ENCODE peak calls at places on chromosomes 13 and 19, in four cellular contexts. Y, U, W and J are unnamed samples.

GRCh38 chr19:1884719-1885334 is 469 bp downstream of the ABHD17A start:
- DNase-seq in W (no peak), U (no peak), Y (peak; percentile 96), J (no peak)

GRCh38 chr13:102648046-102648445 is 46.8 kb downstream of the METTL21C start:
- DNase-seq in Y (no peak), W (no peak), U (no peak), J (no peak)

GRCh38 chr13:101217086-101217485 is 199.2 kb downstream of the NALCN start:
- DNase-seq in U (no peak), Y (no peak), W (no peak), J (no peak)

GRCh38 chr19:40663712-40664692 is 26.4 kb downstream of the NUMBL start:
- DNase-seq in Y (peak; percentile 88), W (no peak), U (no peak), J (peak; percentile 74)

GRCh38 chr19:39827216-39827615 is 6.7 kb downstream of the DYRK1B start:
- DNase-seq in U (no peak), Y (peak; percentile 51), W (no peak), J (no peak)

GRCh38 chr19:52086481-52086880 is 9.1 kb downstream of the ZNF841 start:
- DNase-seq in W (no peak), Y (no peak), U (no peak), J (no peak)

GRCh38 chr19:18541992-18542935 is 1.1 kb downstream of the FKBP8 start:
- DNase-seq in U (no peak), W (no peak), Y (peak; percentile 88), J (no peak)

GRCh38 chr13:57557979-57558529 is 73.5 kb upstream of the PCDH17 start:
- DNase-seq in Y (no peak), U (no peak), W (no peak), J (no peak)

GRCh38 chr13:44307255-44307654 is 66.4 kb upstream of the SERP2 start:
- DNase-seq in W (no peak), U (no peak), Y (no peak), J (no peak)

GRCh38 chr13:21060827-21061076 is 634 bp downstream of the LATS2 start:
- DNase-seq in Y (no peak), U (peak; percentile 86), W (no peak), J (no peak)

GRCh38 chr13:34360702-34361101 is 542.8 kb downstream of the RFC3 start:
- DNase-seq in Y (no peak), U (no peak), W (no peak), J (no peak)

GRCh38 chr13:40483601-40484000 is 182.8 kb downstream of the FOXO1 start:
- DNase-seq in Y (no peak), W (no peak), U (no peak), J (no peak)

GRCh38 chr13:95239293-95239692 is 62.0 kb downstream of the ABCC4 start:
- DNase-seq in Y (no peak), W (no peak), U (no peak), J (no peak)

GRCh38 chr13:83214452-83214851 is 667.8 kb downstream of the SLITRK1 start:
- DNase-seq in W (no peak), Y (no peak), U (no peak), J (no peak)

GRCh38 chr13:107203146-107203847 is 635.4 kb upstream of the ARGLU1 start:
- DNase-seq in Y (no peak), W (no peak), U (no peak), J (no peak)

GRCh38 chr19:48348039-48348438 is 15.7 kb downstream of the TMEM143 start:
- DNase-seq in U (no peak), Y (no peak), W (no peak), J (no peak)

GRCh38 chr13:70237131-70237530 is 128.9 kb upstream of the KLHL1 start:
- DNase-seq in U (no peak), W (no peak), Y (no peak), J (no peak)

GRCh38 chr19:1063030-1063908 is 3.7 kb upstream of the ARHGAP45 start:
- DNase-seq in U (no peak), Y (no peak), W (peak; percentile 59), J (no peak)

GRCh38 chr13:43030548-43030947 is 7.2 kb downstream of the DNAJC15 start:
- DNase-seq in Y (no peak), U (no peak), W (no peak), J (no peak)

GRCh38 chr13:99658266-99658991 is 157.2 kb downstream of the TM9SF2 start:
- DNase-seq in W (peak; percentile 48), U (peak; percentile 82), Y (no peak), J (peak; percentile 72)

GRCh38 chr13:20165417-20166257 is 4.8 kb upstream of the GJA3 start:
- DNase-seq in Y (peak; percentile 68), U (no peak), W (no peak), J (no peak)

GRCh38 chr13:59012731-59013130 is 1151.0 kb downstream of the DIAPH3 start:
- DNase-seq in U (no peak), Y (no peak), W (no peak), J (no peak)

GRCh38 chr19:16022681-16023557 is 53.4 kb upstream of the TPM4 start:
- DNase-seq in W (no peak), U (peak; percentile 55), Y (peak; percentile 65), J (no peak)

GRCh38 chr13:40207110-40207478 is 459.3 kb downstream of the FOXO1 start:
- DNase-seq in U (no peak), W (peak; percentile 10), Y (no peak), J (no peak)

GRCh38 chr13:107284168-107284567 is 716.2 kb upstream of the ARGLU1 start:
- DNase-seq in U (no peak), Y (no peak), W (no peak), J (no peak)

GRCh38 chr13:75440100-75440499 is 41.9 kb downstream of the TBC1D4 start:
- DNase-seq in Y (no peak), U (no peak), W (no peak), J (no peak)

GRCh38 chr13:76741624-76742023 is 144.6 kb downstream of the KCTD12 start:
- DNase-seq in W (no peak), Y (no peak), U (no peak), J (no peak)

GRCh38 chr19:47994209-47994802 is at the start of gene ELSPBP1:
- DNase-seq in Y (no peak), U (no peak), W (no peak), J (no peak)

GRCh38 chr19:16886305-16886880 is 2.4 kb upstream of the F2RL3 start:
- DNase-seq in W (no peak), Y (peak; percentile 93), U (no peak), J (peak; percentile 81)

GRCh38 chr13:92572190-92572589 is 654.4 kb upstream of the GPC6 start:
- DNase-seq in U (no peak), W (no peak), Y (no peak), J (no peak)

GRCh38 chr19:28435551-28436261 is 777.2 kb downstream of the UQCRFS1 start:
- DNase-seq in W (no peak), U (no peak), Y (no peak), J (no peak)

GRCh38 chr19:18798384-18799352 is 7.6 kb upstream of the COMP start:
- DNase-seq in Y (peak; percentile 36), W (no peak), U (no peak), J (peak; percentile 51)

GRCh38 chr19:34171539-34171876 is 796 bp upstream of the LSM14A start:
- DNase-seq in U (no peak), W (no peak), Y (peak; percentile 87), J (no peak)

GRCh38 chr19:4524808-4525562 is 6.7 kb upstream of the PLIN4 start:
- DNase-seq in U (peak; percentile 88), Y (peak; percentile 97), W (peak; percentile 67), J (no peak)

GRCh38 chr13:24916464-24916863 is 152.5 kb downstream of the RNF17 start:
- DNase-seq in U (no peak), W (no peak), Y (no peak), J (no peak)

GRCh38 chr13:97240789-97241734 is 18.9 kb downstream of the MBNL2 start:
- DNase-seq in Y (no peak), W (no peak), U (no peak), J (no peak)

GRCh38 chr19:3575949-3576673 is 3.4 kb downstream of the HMG20B start:
- DNase-seq in Y (peak; percentile 69), W (no peak), U (no peak), J (no peak)

GRCh38 chr13:110042253-110042652 is 255.9 kb upstream of the IRS2 start:
- DNase-seq in Y (peak; percentile 18), U (no peak), W (no peak), J (no peak)

DNA sequence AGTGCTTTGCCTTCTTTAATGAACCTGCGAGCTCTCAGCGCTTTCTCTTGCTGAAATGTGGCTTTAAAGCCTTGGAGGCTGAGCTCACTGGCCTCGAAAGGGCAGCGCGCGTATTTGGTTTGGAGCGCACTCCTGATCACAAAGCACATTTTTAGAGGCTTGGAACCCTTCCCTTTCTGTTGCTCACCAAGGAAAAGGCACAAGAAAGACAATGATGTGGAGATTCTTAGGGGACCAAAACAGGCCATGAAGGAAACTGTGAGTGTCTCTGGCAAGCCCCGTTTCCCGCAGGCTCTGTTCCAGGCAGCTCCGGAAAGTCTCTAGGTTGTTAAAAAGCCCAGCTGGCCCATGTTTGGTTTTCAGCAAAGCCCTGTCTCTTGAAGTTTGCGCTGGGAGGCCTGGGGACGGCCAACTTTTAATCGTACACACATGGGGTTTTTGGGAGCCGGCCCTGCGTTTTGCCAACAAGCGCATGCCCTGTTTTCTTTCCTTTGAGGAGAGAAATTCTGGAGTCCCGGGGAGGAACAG is 9.4 kb upstream of the SPC24 start:
- DNase-seq in Y (peak; percentile 91), W (no peak), U (peak; percentile 92), J (peak; percentile 98)
- H3K4me3 ChIP-seq in Y (peak overlapping the region; percentile 23), W (no peak overlapping the region), U (peak overlapping the region; percentile 32), J (peak overlapping the region; percentile 17)

GRCh38 chr19:42313840-42314755 is 989 bp downstream of the TMEM145 start:
- DNase-seq in U (no peak), Y (no peak), W (no peak), J (no peak)
- H3K4me3 ChIP-seq in U (no peak overlapping the region), Y (no peak overlapping the region), W (no peak overlapping the region), J (no peak overlapping the region)

DNA sequence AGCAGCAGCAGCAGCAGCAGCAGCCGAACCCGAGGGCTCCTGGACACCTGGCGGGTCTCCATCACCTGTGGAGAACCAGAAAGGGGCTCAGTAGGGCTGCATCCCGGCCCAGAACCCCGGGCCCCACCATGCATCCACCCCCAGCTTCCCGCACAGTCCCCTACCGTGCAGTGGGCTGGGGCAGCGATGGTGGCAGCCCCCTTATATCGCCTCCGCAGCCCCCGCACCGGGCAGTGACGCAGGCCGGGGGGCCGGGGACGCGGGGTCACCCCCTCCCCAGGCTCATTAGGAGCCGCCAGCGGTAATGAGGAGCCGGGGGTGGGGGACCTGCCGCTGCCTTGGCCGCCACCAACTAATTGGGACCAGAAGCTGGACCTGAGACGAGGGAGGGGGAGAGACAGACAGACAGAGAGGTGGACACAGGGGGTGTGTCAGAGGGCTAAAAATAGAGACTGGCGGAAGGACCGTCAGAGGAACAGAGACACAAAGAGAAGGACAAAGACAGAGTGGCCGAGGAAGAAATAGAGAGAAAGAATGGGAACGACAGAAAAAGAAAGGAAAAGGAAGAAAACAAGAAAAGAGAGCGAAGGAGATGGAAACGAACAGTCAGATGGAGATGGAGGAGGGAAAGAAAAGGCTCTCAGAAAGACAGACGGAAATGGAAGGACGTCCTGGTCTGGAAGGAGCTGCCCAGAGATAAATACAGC is at the start of gene PTH2:
- DNase-seq in W (no peak), U (no peak), Y (peak; percentile 82), J (no peak)
- H3K4me3 ChIP-seq in W (peak within 1 kb of the TSS; percentile 44), U (no peak within 1 kb of the TSS), Y (peak within 1 kb of the TSS; percentile 22), J (peak within 1 kb of the TSS; percentile 11)

DNA sequence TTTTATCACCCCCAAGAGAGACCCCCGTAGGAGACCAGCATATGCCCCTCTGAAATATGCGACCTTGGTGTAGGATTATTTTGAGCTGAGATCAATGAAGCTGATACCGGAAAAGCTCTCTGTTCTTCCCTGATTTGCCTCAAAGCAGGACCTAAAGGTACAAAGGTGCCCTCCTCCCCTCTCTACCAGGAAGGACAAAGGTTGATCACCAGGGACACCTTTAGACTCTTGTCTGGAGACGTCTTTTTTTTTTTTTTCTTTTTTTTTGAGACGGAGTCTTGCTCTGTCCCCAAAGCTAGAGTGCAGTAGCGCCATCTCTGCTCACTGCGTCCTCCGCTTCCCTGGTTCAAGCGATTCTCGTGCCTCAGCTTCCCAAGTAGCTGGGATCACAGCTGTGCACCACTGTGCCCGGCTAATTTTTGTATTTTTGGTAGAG is 792 bp upstream of the PEX11G start:
- DNase-seq in U (no peak), W (no peak), Y (peak; percentile 25), J (no peak)
- H3K4me3 ChIP-seq in U (peak overlapping the region; percentile 33), W (peak overlapping the region; percentile 78), Y (no peak overlapping the region), J (no peak overlapping the region)